ENCODE peak calls at places on chromosomes 1 and 21, in four cellular contexts. One of them, this sample, is unnamed.

GRCh38 chr1:63635681-63636080 is 42.5 kb downstream of the PGM1 start:
- DNase-seq in IMR-90: peak
- DNase-seq in astrocyte: no peak
- DNase-seq in fibroblast of lung: peak
- DNase-seq in this sample: no peak

GRCh38 chr1:203769505-203770343 is 4.7 kb downstream of the LAX1 start:
- DNase-seq in IMR-90: peak
- DNase-seq in astrocyte: peak
- DNase-seq in fibroblast of lung: peak
- DNase-seq in this sample: no peak

GRCh38 chr1:162055062-162055461 is 14.4 kb upstream of the NOS1AP start:
- DNase-seq in IMR-90: peak
- DNase-seq in astrocyte: peak
- DNase-seq in fibroblast of lung: peak
- DNase-seq in this sample: no peak

GRCh38 chr1:50959303-50959912 is 659 bp downstream of the FAF1 start:
- DNase-seq in IMR-90: peak
- DNase-seq in astrocyte: peak
- DNase-seq in fibroblast of lung: peak
- DNase-seq in this sample: peak

GRCh38 chr1:16984717-16985116 is 4.3 kb upstream of the MFAP2 start:
- DNase-seq in IMR-90: peak
- DNase-seq in astrocyte: peak
- DNase-seq in fibroblast of lung: peak
- DNase-seq in this sample: no peak

GRCh38 chr1:87556326-87556725 is 227.6 kb downstream of the LMO4 start:
- DNase-seq in IMR-90: peak
- DNase-seq in astrocyte: peak
- DNase-seq in fibroblast of lung: peak
- DNase-seq in this sample: no peak

GRCh38 chr1:78286686-78287085 is 204.1 kb upstream of the PTGFR start:
- DNase-seq in IMR-90: peak
- DNase-seq in astrocyte: peak
- DNase-seq in fibroblast of lung: peak
- DNase-seq in this sample: no peak

GRCh38 chr1:1305300-1306069 is 2.2 kb downstream of the ACAP3 start:
- DNase-seq in IMR-90: peak
- DNase-seq in astrocyte: peak
- DNase-seq in fibroblast of lung: peak
- DNase-seq in this sample: peak

GRCh38 chr21:36134820-36135390 is at the start of gene CBR3:
- DNase-seq in IMR-90: peak
- DNase-seq in astrocyte: peak
- DNase-seq in fibroblast of lung: peak
- DNase-seq in this sample: no peak

GRCh38 chr1:205449750-205450443 is 5.9 kb downstream of the BLACAT1 start:
- DNase-seq in IMR-90: peak
- DNase-seq in astrocyte: peak
- DNase-seq in fibroblast of lung: peak
- DNase-seq in this sample: peak

GRCh38 chr1:83802023-83802422 is 196.9 kb downstream of the TTLL7 start:
- DNase-seq in IMR-90: no peak
- DNase-seq in astrocyte: no peak
- DNase-seq in fibroblast of lung: no peak
- DNase-seq in this sample: no peak

GRCh38 chr1:25523512-25523911 is 19.9 kb upstream of the LDLRAP1 start:
- DNase-seq in IMR-90: peak
- DNase-seq in astrocyte: no peak
- DNase-seq in fibroblast of lung: peak
- DNase-seq in this sample: peak

GRCh38 chr1:168405931-168406330 is 125.3 kb downstream of the TBX19 start:
- DNase-seq in IMR-90: no peak
- DNase-seq in astrocyte: peak
- DNase-seq in fibroblast of lung: peak
- DNase-seq in this sample: no peak

GRCh38 chr1:191579019-191579418 is 579.2 kb upstream of the RGS18 start:
- DNase-seq in IMR-90: no peak
- DNase-seq in astrocyte: no peak
- DNase-seq in fibroblast of lung: no peak
- DNase-seq in this sample: no peak

GRCh38 chr1:209305221-209305954 is 278.1 kb upstream of the CAMK1G start:
- DNase-seq in IMR-90: no peak
- DNase-seq in astrocyte: no peak
- DNase-seq in fibroblast of lung: no peak
- DNase-seq in this sample: no peak

DNA sequence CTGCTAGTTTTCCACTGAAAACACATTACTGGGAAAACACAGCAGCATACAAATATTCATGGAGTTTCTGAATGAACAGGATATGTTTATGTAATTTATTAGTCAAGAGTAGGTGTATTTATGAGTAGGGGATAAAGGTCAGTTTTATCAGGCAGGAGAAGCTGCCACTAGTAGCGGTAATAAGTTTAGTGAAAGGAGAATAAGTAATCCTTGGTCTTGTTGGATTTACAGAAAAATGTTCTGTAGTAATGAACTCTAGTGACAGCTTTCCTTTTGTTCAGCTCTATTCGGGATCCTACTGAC is 1.2 kb downstream of the MAST2 start:
- DNase-seq in IMR-90: no peak
- DNase-seq in astrocyte: no peak
- DNase-seq in fibroblast of lung: no peak
- DNase-seq in this sample: no peak
- H2AFZ ChIP-seq in IMR-90: no peak
- H2AFZ ChIP-seq in astrocyte: no peak
- H2AFZ ChIP-seq in fibroblast of lung: no peak
- H2AFZ ChIP-seq in this sample: peak

GRCh38 chr1:224201336-224201735 is 18.3 kb downstream of the DEGS1 start:
- DNase-seq in IMR-90: no peak
- DNase-seq in astrocyte: no peak
- DNase-seq in fibroblast of lung: peak
- DNase-seq in this sample: no peak

GRCh38 chr1:224205438-224205840 is 22.4 kb downstream of the DEGS1 start:
- DNase-seq in IMR-90: peak
- DNase-seq in astrocyte: peak
- DNase-seq in fibroblast of lung: peak
- DNase-seq in this sample: peak

GRCh38 chr1:224201853-224202252 is 18.8 kb downstream of the DEGS1 start:
- DNase-seq in IMR-90: no peak
- DNase-seq in astrocyte: no peak
- DNase-seq in fibroblast of lung: no peak
- DNase-seq in this sample: no peak

GRCh38 chr1:224199679-224200078 is 16.6 kb downstream of the DEGS1 start:
- DNase-seq in IMR-90: no peak
- DNase-seq in astrocyte: no peak
- DNase-seq in fibroblast of lung: no peak
- DNase-seq in this sample: no peak

GRCh38 chr1:224203243-224204016 is 20.4 kb downstream of the DEGS1 start:
- DNase-seq in IMR-90: peak
- DNase-seq in astrocyte: peak
- DNase-seq in fibroblast of lung: peak
- DNase-seq in this sample: no peak
- H2AFZ ChIP-seq in IMR-90: peak
- H2AFZ ChIP-seq in astrocyte: no peak
- H2AFZ ChIP-seq in fibroblast of lung: no peak
- H2AFZ ChIP-seq in this sample: no peak

GRCh38 chr1:201104141-201104540 is 8.1 kb downstream of the CACNA1S start:
- DNase-seq in IMR-90: no peak
- DNase-seq in astrocyte: no peak
- DNase-seq in fibroblast of lung: no peak
- DNase-seq in this sample: no peak

GRCh38 chr1:201096977-201097856 is 15.0 kb downstream of the CACNA1S start:
- DNase-seq in IMR-90: no peak
- DNase-seq in astrocyte: no peak
- DNase-seq in fibroblast of lung: no peak
- DNase-seq in this sample: no peak

GRCh38 chr1:201098992-201099391 is 13.2 kb downstream of the CACNA1S start:
- DNase-seq in IMR-90: no peak
- DNase-seq in astrocyte: no peak
- DNase-seq in fibroblast of lung: no peak
- DNase-seq in this sample: no peak

GRCh38 chr1:201103666-201104065 is 8.6 kb downstream of the CACNA1S start:
- DNase-seq in IMR-90: no peak
- DNase-seq in astrocyte: no peak
- DNase-seq in fibroblast of lung: no peak
- DNase-seq in this sample: no peak

DNA sequence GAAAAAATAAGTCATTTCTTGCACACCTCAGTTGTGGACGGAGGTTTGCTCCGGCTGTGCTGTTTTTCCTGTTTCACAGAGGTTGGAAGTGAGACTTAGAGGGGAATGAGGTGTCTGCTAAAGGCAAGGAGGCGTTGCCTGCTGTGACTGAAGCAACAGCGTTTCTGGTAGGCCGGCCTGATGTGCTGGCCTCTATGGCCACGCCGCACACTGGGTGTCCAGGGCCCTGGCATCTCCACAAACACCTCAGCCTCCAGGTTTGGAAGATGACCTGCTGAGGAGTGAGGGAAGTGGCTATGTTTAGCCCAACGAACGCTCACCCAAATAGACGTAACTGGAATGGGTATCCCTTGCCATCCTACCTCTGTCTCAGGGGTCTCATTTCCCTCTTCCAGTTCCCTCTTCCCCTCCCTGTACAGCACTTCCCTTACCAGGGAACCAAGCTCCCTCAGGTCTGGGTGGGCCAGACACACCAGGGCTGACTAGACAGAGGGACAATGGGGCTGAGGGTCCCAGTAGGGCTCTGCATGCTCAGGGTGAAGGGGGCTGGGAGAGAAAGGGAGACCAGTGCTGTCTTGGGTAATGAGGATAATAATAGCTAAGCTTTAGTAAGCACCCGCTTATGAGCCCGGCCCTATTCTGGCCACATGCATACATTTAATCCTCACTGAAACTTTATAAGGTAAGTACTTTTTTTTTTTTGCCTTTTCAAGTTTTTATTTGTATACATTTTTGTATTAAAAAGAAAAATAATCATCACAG is 11.9 kb downstream of the CACNA1S start:
- DNase-seq in IMR-90: no peak
- DNase-seq in astrocyte: no peak
- DNase-seq in fibroblast of lung: no peak
- DNase-seq in this sample: no peak
- H2AFZ ChIP-seq in IMR-90: no peak
- H2AFZ ChIP-seq in astrocyte: no peak
- H2AFZ ChIP-seq in fibroblast of lung: no peak
- H2AFZ ChIP-seq in this sample: no peak

GRCh38 chr1:11596295-11596694 is 57.9 kb downstream of the FBXO2 start:
- DNase-seq in IMR-90: no peak
- DNase-seq in astrocyte: no peak
- DNase-seq in fibroblast of lung: no peak
- DNase-seq in this sample: no peak
- H2AFZ ChIP-seq in IMR-90: no peak
- H2AFZ ChIP-seq in astrocyte: no peak
- H2AFZ ChIP-seq in fibroblast of lung: no peak
- H2AFZ ChIP-seq in this sample: no peak

GRCh38 chr1:151128800-151129199 is 17.6 kb downstream of the SEMA6C start:
- DNase-seq in IMR-90: no peak
- DNase-seq in astrocyte: no peak
- DNase-seq in fibroblast of lung: no peak
- DNase-seq in this sample: no peak

DNA sequence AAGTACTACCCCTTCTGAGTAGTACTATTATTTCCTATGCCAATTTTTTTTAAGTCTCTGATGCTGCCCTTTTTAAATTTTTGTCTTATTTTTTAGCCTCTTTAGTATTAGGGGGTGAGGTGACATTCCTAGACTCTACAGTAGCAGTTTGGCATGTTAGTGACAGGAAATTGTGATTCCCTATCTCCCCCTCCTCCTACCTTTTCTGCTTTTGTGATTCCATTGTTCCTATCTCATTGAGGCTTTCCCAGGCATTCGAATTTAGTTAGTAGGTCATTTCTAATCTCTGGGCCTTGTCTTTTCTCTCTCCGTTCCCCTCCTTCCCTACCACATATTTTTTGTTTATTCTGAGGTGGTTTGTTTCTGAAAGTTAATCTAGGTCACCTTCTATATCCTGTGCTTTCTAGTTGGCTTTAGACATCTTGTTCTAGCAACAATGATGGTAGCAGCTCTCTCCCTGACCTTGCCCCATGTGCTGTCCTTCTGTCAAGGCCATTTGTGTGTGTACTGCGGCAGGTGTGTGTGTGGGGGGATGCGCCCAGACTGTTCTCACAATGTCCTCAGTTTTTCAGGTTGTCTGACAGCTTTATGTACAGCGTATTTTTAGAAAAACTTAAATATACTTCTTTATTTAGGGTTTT is 21.5 kb downstream of the SEMA6C start:
- DNase-seq in IMR-90: no peak
- DNase-seq in astrocyte: no peak
- DNase-seq in fibroblast of lung: no peak
- DNase-seq in this sample: peak
- H2AFZ ChIP-seq in IMR-90: no peak
- H2AFZ ChIP-seq in astrocyte: no peak
- H2AFZ ChIP-seq in fibroblast of lung: no peak
- H2AFZ ChIP-seq in this sample: no peak

GRCh38 chr1:34770891-34771508 is 10.0 kb upstream of the GJB3 start:
- DNase-seq in IMR-90: no peak
- DNase-seq in astrocyte: no peak
- DNase-seq in fibroblast of lung: no peak
- DNase-seq in this sample: no peak
- H2AFZ ChIP-seq in IMR-90: no peak
- H2AFZ ChIP-seq in astrocyte: no peak
- H2AFZ ChIP-seq in fibroblast of lung: no peak
- H2AFZ ChIP-seq in this sample: no peak

GRCh38 chr1:185159966-185160365 is 3.0 kb downstream of the SWT1 start:
- DNase-seq in IMR-90: peak
- DNase-seq in astrocyte: peak
- DNase-seq in fibroblast of lung: peak
- DNase-seq in this sample: no peak
- H2AFZ ChIP-seq in IMR-90: no peak
- H2AFZ ChIP-seq in astrocyte: no peak
- H2AFZ ChIP-seq in fibroblast of lung: no peak
- H2AFZ ChIP-seq in this sample: no peak

DNA sequence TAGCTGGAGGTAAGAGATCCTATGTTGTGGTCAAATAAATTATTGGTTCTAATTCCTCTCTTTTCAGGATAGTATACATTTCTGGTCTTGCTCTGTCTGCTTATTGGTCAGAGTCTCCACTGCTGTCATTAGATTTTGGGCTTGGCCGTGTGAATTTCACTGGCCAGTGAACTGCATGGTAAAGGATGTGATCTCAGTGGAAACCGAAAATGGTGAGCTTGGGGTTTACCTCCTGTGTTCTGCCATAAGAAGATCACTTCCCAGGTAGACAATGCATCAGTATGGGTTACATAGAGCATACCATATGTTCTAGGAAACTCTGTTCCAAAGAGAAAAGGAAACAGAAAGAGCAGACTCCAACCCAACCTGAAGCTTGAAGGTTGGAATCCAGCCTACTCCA is 1123.3 kb upstream of the B3GALT2 start:
- DNase-seq in IMR-90: no peak
- DNase-seq in astrocyte: no peak
- DNase-seq in fibroblast of lung: no peak
- DNase-seq in this sample: no peak
- H2AFZ ChIP-seq in IMR-90: no peak
- H2AFZ ChIP-seq in astrocyte: no peak
- H2AFZ ChIP-seq in fibroblast of lung: no peak
- H2AFZ ChIP-seq in this sample: no peak

This sample was measured in K562.